ENCODE peak calls at places on chromosomes 13 and 19, in five cellular contexts. One of them, this sample, is unnamed.

GRCh38 chr19:37309834-37310575 is 60.9 kb upstream of the ZNF527 start:
- DNase-seq in GM12878: no peak
- DNase-seq in A549: peak
- DNase-seq in K562: no peak
- DNase-seq in H1: no peak
- DNase-seq in this sample: no peak

GRCh38 chr19:15144046-15144646 is 36.9 kb downstream of the SYDE1 start:
- DNase-seq in K562: no peak
- DNase-seq in A549: no peak
- DNase-seq in H1: no peak
- DNase-seq in GM12878: no peak
- DNase-seq in this sample: no peak

GRCh38 chr19:41774515-41774980 is 19.2 kb downstream of the CEACAM6 start:
- DNase-seq in K562: no peak
- DNase-seq in GM12878: no peak
- DNase-seq in H1: no peak
- DNase-seq in A549: peak
- DNase-seq in this sample: no peak

GRCh38 chr13:74132152-74132767 is 1.9 kb downstream of the KLF12 start:
- DNase-seq in K562: no peak
- DNase-seq in A549: no peak
- DNase-seq in H1: no peak
- DNase-seq in GM12878: no peak
- DNase-seq in this sample: peak

GRCh38 chr13:28611654-28612131 is 47.2 kb upstream of the POMP start:
- DNase-seq in H1: no peak
- DNase-seq in K562: peak
- DNase-seq in GM12878: no peak
- DNase-seq in A549: no peak
- DNase-seq in this sample: no peak

GRCh38 chr19:49264258-49264657 is 60.7 kb downstream of the SLC6A16 start:
- DNase-seq in GM12878: no peak
- DNase-seq in H1: no peak
- DNase-seq in K562: peak
- DNase-seq in A549: no peak
- DNase-seq in this sample: no peak

GRCh38 chr13:19634129-19634740 is 776 bp downstream of the MPHOSPH8 start:
- DNase-seq in H1: no peak
- DNase-seq in A549: peak
- DNase-seq in K562: no peak
- DNase-seq in GM12878: no peak
- DNase-seq in this sample: peak

GRCh38 chr13:46614582-46614981 is 61.6 kb downstream of the LRCH1 start:
- DNase-seq in GM12878: no peak
- DNase-seq in K562: no peak
- DNase-seq in A549: peak
- DNase-seq in H1: no peak
- DNase-seq in this sample: no peak

GRCh38 chr19:3154957-3155736 is 19.3 kb downstream of the GNA15 start:
- DNase-seq in H1: no peak
- DNase-seq in A549: peak
- DNase-seq in GM12878: peak
- DNase-seq in K562: peak
- DNase-seq in this sample: peak

GRCh38 chr19:38675611-38676010 is 28.2 kb downstream of the ACTN4 start:
- DNase-seq in K562: peak
- DNase-seq in GM12878: no peak
- DNase-seq in H1: no peak
- DNase-seq in A549: no peak
- DNase-seq in this sample: no peak

GRCh38 chr19:45164577-45165335 is 4.0 kb upstream of the NKPD1 start:
- DNase-seq in H1: peak
- DNase-seq in A549: peak
- DNase-seq in GM12878: peak
- DNase-seq in K562: peak
- DNase-seq in this sample: peak

GRCh38 chr13:33775339-33776108 is 42.4 kb upstream of the RFC3 start:
- DNase-seq in A549: no peak
- DNase-seq in GM12878: no peak
- DNase-seq in K562: no peak
- DNase-seq in H1: no peak
- DNase-seq in this sample: no peak

GRCh38 chr19:41376241-41376997 is at the start of gene TMEM91:
- DNase-seq in K562: peak
- DNase-seq in H1: no peak
- DNase-seq in GM12878: no peak
- DNase-seq in A549: no peak
- DNase-seq in this sample: no peak

GRCh38 chr13:30861836-30862467 is 44.1 kb upstream of the MEDAG start:
- DNase-seq in GM12878: no peak
- DNase-seq in K562: no peak
- DNase-seq in A549: no peak
- DNase-seq in H1: no peak
- DNase-seq in this sample: no peak

GRCh38 chr13:36839281-36839680 is 20.3 kb downstream of the RFXAP start:
- DNase-seq in GM12878: no peak
- DNase-seq in K562: no peak
- DNase-seq in A549: no peak
- DNase-seq in H1: no peak
- DNase-seq in this sample: no peak

GRCh38 chr19:54536956-54537355 is 34.3 kb downstream of the LAIR2 start:
- DNase-seq in K562: no peak
- DNase-seq in GM12878: no peak
- DNase-seq in H1: no peak
- DNase-seq in A549: no peak
- DNase-seq in this sample: no peak

GRCh38 chr13:62643799-62644484 is 1228.3 kb upstream of the PCDH20 start:
- DNase-seq in K562: no peak
- DNase-seq in GM12878: peak
- DNase-seq in H1: no peak
- DNase-seq in A549: no peak
- DNase-seq in this sample: no peak

GRCh38 chr19:15702590-15702930 is 25.3 kb upstream of the OR10H2 start:
- DNase-seq in A549: peak
- DNase-seq in H1: no peak
- DNase-seq in K562: peak
- DNase-seq in GM12878: no peak
- DNase-seq in this sample: peak

GRCh38 chr13:76943646-76944045 is 4.7 kb upstream of the ACOD1 start:
- DNase-seq in H1: no peak
- DNase-seq in GM12878: no peak
- DNase-seq in A549: no peak
- DNase-seq in K562: no peak
- DNase-seq in this sample: no peak

GRCh38 chr13:91368101-91368500 is 20.6 kb downstream of the MIR17HG start:
- DNase-seq in GM12878: no peak
- DNase-seq in K562: no peak
- DNase-seq in A549: no peak
- DNase-seq in H1: no peak
- DNase-seq in this sample: no peak

GRCh38 chr13:42807236-42807635 is 25.9 kb downstream of the FAM216B start:
- DNase-seq in GM12878: no peak
- DNase-seq in K562: no peak
- DNase-seq in H1: no peak
- DNase-seq in A549: no peak
- DNase-seq in this sample: no peak

GRCh38 chr19:39802958-39803357 is 24.3 kb downstream of the LEUTX start:
- DNase-seq in K562: no peak
- DNase-seq in GM12878: no peak
- DNase-seq in H1: no peak
- DNase-seq in A549: no peak
- DNase-seq in this sample: no peak

GRCh38 chr19:32166238-32166637 is 179.2 kb upstream of the ZNF507 start:
- DNase-seq in GM12878: no peak
- DNase-seq in A549: no peak
- DNase-seq in H1: no peak
- DNase-seq in K562: no peak
- DNase-seq in this sample: no peak

DNA sequence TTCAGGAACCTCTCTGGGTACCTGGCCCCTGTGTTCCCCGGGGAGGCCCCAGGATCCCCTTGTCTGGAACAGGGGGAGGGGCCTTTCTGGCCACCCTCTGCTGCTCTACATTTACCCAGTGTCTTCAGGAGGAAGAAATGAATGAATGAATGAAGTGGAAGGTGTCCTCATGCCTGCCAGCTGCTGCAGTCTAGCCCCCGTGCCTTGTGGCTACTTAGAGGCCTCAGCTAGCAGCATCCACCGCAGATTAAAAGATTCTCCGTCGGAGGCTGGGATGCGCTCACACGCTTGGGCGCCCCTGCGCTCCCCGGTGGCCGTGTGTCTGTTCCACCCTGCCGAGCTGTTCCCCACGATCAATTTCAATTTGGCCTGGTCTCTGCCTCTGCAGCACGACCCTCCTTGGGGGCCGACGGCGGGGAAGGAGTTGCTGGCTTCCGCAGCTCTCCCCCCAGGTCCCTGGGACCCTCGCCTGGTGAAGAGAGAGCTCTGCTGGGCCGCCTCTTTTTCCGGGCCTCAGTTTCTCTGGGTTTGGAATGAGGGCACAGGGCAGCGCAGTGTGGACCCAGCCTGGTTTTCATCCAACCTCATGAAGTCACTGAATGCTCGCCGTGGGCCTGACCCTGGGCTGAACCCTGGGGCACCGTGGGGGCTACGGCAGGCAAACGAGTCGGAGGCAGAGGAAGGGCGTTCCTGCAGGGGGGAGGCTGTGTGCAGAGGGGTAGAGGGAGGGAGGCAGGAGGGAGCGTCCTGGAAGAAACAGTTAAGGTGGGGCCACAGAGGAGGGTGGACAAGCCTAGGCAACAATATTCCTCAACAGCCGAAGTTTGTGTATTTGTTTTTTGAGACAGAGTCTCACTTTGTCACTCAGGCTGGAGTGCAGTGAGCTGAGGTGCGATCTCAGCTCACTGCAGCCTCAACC is 28.3 kb downstream of the EFNA2 start:
- DNase-seq in A549: peak
- DNase-seq in K562: no peak
- DNase-seq in GM12878: no peak
- DNase-seq in H1: peak
- DNase-seq in this sample: no peak
- H3K4me2 ChIP-seq in A549: peak
- H3K4me2 ChIP-seq in K562: no peak
- H3K4me2 ChIP-seq in GM12878: no peak
- H3K4me2 ChIP-seq in H1: no peak
- H3K4me2 ChIP-seq in this sample: peak

GRCh38 chr13:53782400-53783030 is 753.9 kb downstream of the OLFM4 start:
- DNase-seq in A549: peak
- DNase-seq in H1: no peak
- DNase-seq in K562: no peak
- DNase-seq in GM12878: peak
- DNase-seq in this sample: peak
- TF ChIP-seq HDAC2 in A549: no peak
- TF ChIP-seq HDAC2 in H1: no peak
- TF ChIP-seq HDAC2 in K562: no peak
- TF ChIP-seq HDAC2 in GM12878: no peak
- TF ChIP-seq HDAC2 in this sample: no peak

GRCh38 chr13:51453959-51454703 is 1.3 kb upstream of the INTS6 start:
- DNase-seq in GM12878: no peak
- DNase-seq in K562: peak
- DNase-seq in H1: no peak
- DNase-seq in A549: peak
- DNase-seq in this sample: no peak

GRCh38 chr13:51455532-51455931 is 2.7 kb upstream of the INTS6 start:
- DNase-seq in GM12878: no peak
- DNase-seq in H1: no peak
- DNase-seq in A549: no peak
- DNase-seq in K562: no peak
- DNase-seq in this sample: no peak

GRCh38 chr13:51453308-51453958 is 597 bp upstream of the INTS6 start:
- DNase-seq in H1: no peak
- DNase-seq in A549: no peak
- DNase-seq in K562: peak
- DNase-seq in GM12878: peak
- DNase-seq in this sample: peak

GRCh38 chr13:51457086-51457485 is 4.2 kb upstream of the INTS6 start:
- DNase-seq in H1: no peak
- DNase-seq in A549: no peak
- DNase-seq in GM12878: no peak
- DNase-seq in K562: no peak
- DNase-seq in this sample: no peak

DNA sequence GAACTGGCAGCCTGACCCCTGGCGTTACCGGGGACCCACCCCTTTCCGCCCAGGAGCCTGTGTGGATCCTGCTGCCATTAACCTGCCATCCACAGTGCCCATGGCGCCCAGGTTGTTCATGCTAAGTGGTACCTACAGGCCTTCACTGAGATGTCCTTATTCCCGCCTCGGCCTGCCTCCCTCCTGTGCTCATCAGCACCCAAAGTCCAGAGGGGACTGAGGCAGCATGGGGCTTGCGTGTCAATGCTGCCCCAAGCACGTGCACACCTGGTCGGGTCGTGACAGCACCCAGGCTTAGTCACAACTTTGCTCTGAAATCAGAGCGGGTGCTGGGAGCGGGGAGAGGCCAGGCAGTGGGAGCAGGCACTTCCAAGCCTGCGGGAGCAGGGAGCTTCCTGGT is 3.7 kb upstream of the INTS6 start:
- DNase-seq in GM12878: no peak
- DNase-seq in K562: no peak
- DNase-seq in A549: no peak
- DNase-seq in H1: no peak
- DNase-seq in this sample: no peak
- H3K4me2 ChIP-seq in GM12878: no peak
- H3K4me2 ChIP-seq in K562: no peak
- H3K4me2 ChIP-seq in A549: no peak
- H3K4me2 ChIP-seq in H1: no peak
- H3K4me2 ChIP-seq in this sample: no peak

DNA sequence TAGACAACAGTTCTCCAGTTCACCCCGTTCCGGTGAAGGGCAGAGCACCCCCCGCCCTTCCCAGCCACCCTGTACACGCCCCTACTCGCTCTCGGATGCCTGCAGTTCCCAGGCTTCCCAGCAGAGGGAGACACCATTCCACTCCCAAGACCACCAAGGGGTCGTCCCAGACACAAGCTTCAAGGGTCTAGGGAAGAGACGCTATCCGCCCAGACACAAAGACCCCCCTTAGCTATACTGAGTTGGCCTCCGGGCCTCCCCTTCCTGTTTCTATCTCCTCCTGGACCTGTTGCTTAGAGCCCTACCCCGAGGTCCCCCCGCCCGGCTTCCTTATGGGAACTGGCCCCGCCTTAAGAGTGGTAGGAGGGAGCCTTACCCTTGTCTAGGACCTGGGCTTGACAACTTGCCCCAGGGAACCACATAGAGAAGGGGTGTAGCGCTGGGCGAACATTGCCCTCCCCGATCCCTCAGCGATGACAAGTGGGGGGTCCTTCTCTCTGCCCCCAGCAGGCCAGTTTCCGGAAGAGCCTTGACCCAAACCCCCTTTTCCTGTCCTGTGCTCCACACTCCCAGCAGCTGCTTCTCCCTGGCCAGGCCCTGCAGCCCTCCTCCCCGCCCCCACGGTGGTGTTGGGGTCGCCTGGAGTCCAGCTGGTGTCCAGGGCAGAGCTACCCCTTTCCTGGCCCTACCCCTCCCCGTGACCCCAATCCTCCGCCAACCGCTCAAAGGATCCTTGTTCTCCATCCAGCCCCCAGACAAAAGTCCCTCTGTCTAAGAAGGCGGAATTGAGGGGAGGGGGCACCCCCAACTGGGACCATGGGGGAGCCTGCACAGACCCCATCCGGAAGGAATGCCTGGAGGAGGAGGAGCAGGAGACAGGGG is 726 bp upstream of the FXYD3 start:
- DNase-seq in GM12878: no peak
- DNase-seq in H1: peak
- DNase-seq in A549: peak
- DNase-seq in K562: peak
- DNase-seq in this sample: peak
- TF ChIP-seq HDAC2 in GM12878: no peak
- TF ChIP-seq HDAC2 in H1: no peak
- TF ChIP-seq HDAC2 in A549: no peak
- TF ChIP-seq HDAC2 in K562: peak
- TF ChIP-seq HDAC2 in this sample: no peak